ENCODE peak calls at places on chromosomes 1 and 21, in ten cellular contexts. N, T, O, W, P, R, E, M, V and X are unnamed samples.

GRCh38 chr21:30994917-30995316 is 43.4 kb downstream of the KRTAP19-8 start:
- DNase-seq in O (no peak), R (no peak), T (no peak), V (no peak), P (no peak), E (no peak), W (no peak), N (no peak), M (no peak), X (no peak)

GRCh38 chr1:246372502-246372901 is 134.6 kb downstream of the SMYD3 start:
- DNase-seq in O (no peak), V (no peak), N (no peak), T (no peak), W (no peak), R (no peak), E (no peak), M (no peak), P (no peak), X (no peak)

GRCh38 chr1:84103197-84103992 is 40.7 kb upstream of the PRKACB start:
- DNase-seq in T (peak), R (no peak), P (peak), O (peak), M (peak), V (no peak), N (peak), E (no peak), W (peak), X (peak)

GRCh38 chr1:204450461-204451257 is 39.0 kb upstream of the PPP1R15B start:
- DNase-seq in E (no peak), M (peak), W (no peak), O (peak), R (no peak), N (no peak), P (no peak), V (no peak), T (no peak), X (no peak)

GRCh38 chr1:69126761-69127160 is 441.0 kb upstream of the LRRC7 start:
- DNase-seq in N (no peak), V (no peak), M (no peak), O (no peak), R (no peak), W (no peak), E (no peak), T (no peak), P (no peak), X (no peak)

GRCh38 chr1:70945676-70946075 is 101.9 kb downstream of the PTGER3 start:
- DNase-seq in O (no peak), N (no peak), R (no peak), V (no peak), W (no peak), P (no peak), T (no peak), M (no peak), E (no peak), X (no peak)

GRCh38 chr1:197341626-197342025 is 73.6 kb downstream of the CRB1 start:
- DNase-seq in V (no peak), E (no peak), R (no peak), M (no peak), N (no peak), O (no peak), W (no peak), P (no peak), T (no peak), X (no peak)

GRCh38 chr1:75275107-75275506 is 140.9 kb downstream of the LHX8 start:
- DNase-seq in N (no peak), E (no peak), R (no peak), P (no peak), M (no peak), T (no peak), W (no peak), O (no peak), V (no peak), X (no peak)

GRCh38 chr1:55993608-55994251 is 585.6 kb downstream of the PLPP3 start:
- DNase-seq in V (no peak), O (no peak), T (no peak), R (no peak), N (no peak), M (no peak), W (no peak), P (no peak), E (no peak), X (no peak)

GRCh38 chr1:44423706-44424546 is 18.9 kb downstream of the RNF220 start:
- DNase-seq in O (no peak), P (peak), R (no peak), E (no peak), W (no peak), T (no peak), V (no peak), N (no peak), M (peak), X (peak)

GRCh38 chr1:178065250-178065649 is 28.7 kb upstream of the RASAL2 start:
- DNase-seq in O (no peak), R (no peak), E (no peak), V (no peak), T (no peak), M (no peak), N (no peak), W (no peak), P (no peak), X (no peak)